ENCODE peak calls at places on chromosomes 16 and 17, in four cellular contexts. One of them, this sample, is unnamed.

GRCh38 chr17:34998205-34998604 is 17.9 kb downstream of the LIG3 start:
- DNase-seq in upper lobe of left lung: peak; percentile 78
- DNase-seq in psoas muscle: peak; percentile 68
- DNase-seq in adrenal gland: peak; percentile 68
- DNase-seq in this sample: peak; percentile 65

GRCh38 chr16:20886320-20886719 is 13.8 kb downstream of the DCUN1D3 start:
- DNase-seq in upper lobe of left lung: no peak
- DNase-seq in psoas muscle: no peak
- DNase-seq in adrenal gland: no peak
- DNase-seq in this sample: no peak

GRCh38 chr16:64700628-64701027 is 421.2 kb downstream of the CDH11 start:
- DNase-seq in upper lobe of left lung: no peak
- DNase-seq in adrenal gland: no peak
- DNase-seq in psoas muscle: no peak
- DNase-seq in this sample: no peak

GRCh38 chr16:4535627-4536108 is 2.9 kb downstream of the CDIP1 start:
- DNase-seq in psoas muscle: no peak
- DNase-seq in adrenal gland: no peak
- DNase-seq in upper lobe of left lung: no peak
- DNase-seq in this sample: no peak

GRCh38 chr16:56941092-56941491 is 9.2 kb downstream of the HERPUD1 start:
- DNase-seq in psoas muscle: no peak
- DNase-seq in adrenal gland: no peak
- DNase-seq in upper lobe of left lung: no peak
- DNase-seq in this sample: no peak

GRCh38 chr16:26735521-26735920 is 331.2 kb upstream of the C16orf82 start:
- DNase-seq in upper lobe of left lung: no peak
- DNase-seq in adrenal gland: no peak
- DNase-seq in psoas muscle: no peak
- DNase-seq in this sample: no peak

GRCh38 chr17:75808549-75808904 is 23.9 kb downstream of the UNK start:
- DNase-seq in upper lobe of left lung: no peak
- DNase-seq in psoas muscle: no peak
- DNase-seq in adrenal gland: no peak
- DNase-seq in this sample: no peak

GRCh38 chr16:27383511-27384243 is 18.3 kb upstream of the IL21R start:
- DNase-seq in upper lobe of left lung: peak; percentile 49
- DNase-seq in adrenal gland: no peak
- DNase-seq in psoas muscle: peak; percentile 55
- DNase-seq in this sample: no peak

GRCh38 chr17:34980681-34981537 is 597 bp downstream of the LIG3 start:
- DNase-seq in psoas muscle: peak; percentile 84
- DNase-seq in adrenal gland: peak; percentile 75
- DNase-seq in upper lobe of left lung: peak; percentile 86
- DNase-seq in this sample: peak; percentile 76

GRCh38 chr17:44850612-44851011 is 2.9 kb downstream of the HIGD1B start:
- DNase-seq in psoas muscle: peak; percentile 24
- DNase-seq in adrenal gland: no peak
- DNase-seq in upper lobe of left lung: no peak
- DNase-seq in this sample: no peak

GRCh38 chr17:20009302-20010098 is at the start of gene SPECC1:
- DNase-seq in upper lobe of left lung: peak; percentile 27
- DNase-seq in psoas muscle: peak; percentile 85
- DNase-seq in adrenal gland: peak; percentile 85
- DNase-seq in this sample: peak; percentile 85

GRCh38 chr17:82342361-82343079 is 9.0 kb upstream of the SECTM1 start:
- DNase-seq in upper lobe of left lung: no peak
- DNase-seq in psoas muscle: no peak
- DNase-seq in adrenal gland: no peak
- DNase-seq in this sample: no peak

GRCh38 chr16:24685539-24686432 is 43.7 kb upstream of the TNRC6A start:
- DNase-seq in psoas muscle: peak; percentile 64
- DNase-seq in adrenal gland: peak; percentile 58
- DNase-seq in upper lobe of left lung: no peak
- DNase-seq in this sample: no peak

GRCh38 chr17:28643979-28644781 is 778 bp downstream of the BLTP2 start:
- DNase-seq in upper lobe of left lung: peak; percentile 77
- DNase-seq in psoas muscle: peak; percentile 42
- DNase-seq in adrenal gland: peak; percentile 41
- DNase-seq in this sample: no peak

GRCh38 chr16:51624083-51624775 is 473.2 kb upstream of the SALL1 start:
- DNase-seq in adrenal gland: no peak
- DNase-seq in psoas muscle: no peak
- DNase-seq in upper lobe of left lung: no peak
- DNase-seq in this sample: no peak

GRCh38 chr17:33992113-33992512 is 263.0 kb upstream of the CCL2 start:
- DNase-seq in adrenal gland: no peak
- DNase-seq in psoas muscle: no peak
- DNase-seq in upper lobe of left lung: no peak
- DNase-seq in this sample: no peak

GRCh38 chr17:82062984-82063368 is 2.6 kb downstream of the DUS1L start:
- DNase-seq in psoas muscle: peak; percentile 12
- DNase-seq in upper lobe of left lung: no peak
- DNase-seq in adrenal gland: no peak
- DNase-seq in this sample: no peak

GRCh38 chr17:78176548-78177025 is 8.2 kb downstream of the SYNGR2 start:
- DNase-seq in upper lobe of left lung: peak; percentile 90
- DNase-seq in psoas muscle: peak; percentile 74
- DNase-seq in adrenal gland: peak; percentile 73
- DNase-seq in this sample: peak; percentile 75

GRCh38 chr16:88886915-88887521 is 20.6 kb upstream of the PABPN1L start:
- DNase-seq in adrenal gland: no peak
- DNase-seq in psoas muscle: peak; percentile 78
- DNase-seq in upper lobe of left lung: peak; percentile 59
- DNase-seq in this sample: no peak

GRCh38 chr17:65539867-65540266 is 21.6 kb downstream of the AXIN2 start:
- DNase-seq in upper lobe of left lung: no peak
- DNase-seq in adrenal gland: no peak
- DNase-seq in psoas muscle: no peak
- DNase-seq in this sample: no peak
- H3K27ac ChIP-seq in upper lobe of left lung: no peak overlapping the region
- H3K27ac ChIP-seq in adrenal gland: no peak overlapping the region
- H3K27ac ChIP-seq in psoas muscle: no peak overlapping the region
- H3K27ac ChIP-seq in this sample: no peak overlapping the region

DNA sequence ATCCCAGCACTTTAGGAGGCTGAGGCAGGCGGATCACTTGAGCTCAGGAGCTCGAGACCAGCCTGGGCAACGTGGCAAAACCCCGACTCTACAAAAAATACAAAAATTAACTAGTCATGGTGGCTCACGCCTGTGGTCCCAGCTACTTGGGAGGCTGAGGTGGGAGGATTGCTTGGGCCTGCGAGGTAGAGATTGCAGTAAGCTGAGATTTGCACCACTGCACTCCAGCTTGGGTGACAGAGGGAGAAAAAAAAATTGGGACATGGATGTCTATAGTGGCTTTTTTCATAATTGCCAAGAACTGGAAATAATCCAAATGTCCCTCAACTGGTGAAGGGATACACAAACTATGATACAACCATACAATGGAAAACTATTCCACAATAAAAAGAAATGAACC is 28.6 kb downstream of the OSBPL7 start:
- DNase-seq in adrenal gland: no peak
- DNase-seq in psoas muscle: no peak
- DNase-seq in upper lobe of left lung: no peak
- DNase-seq in this sample: no peak
- H3K4me1 ChIP-seq in adrenal gland: peaks cover 9% of the 10 kb centered on the region
- H3K4me1 ChIP-seq in psoas muscle: peaks cover 4% of the 10 kb centered on the region
- H3K4me1 ChIP-seq in upper lobe of left lung: peaks cover 8% of the 10 kb centered on the region
- H3K4me1 ChIP-seq in this sample: peaks cover 8% of the 10 kb centered on the region

GRCh38 chr17:79559111-79559887 is 51.6 kb downstream of the RBFOX3 start:
- DNase-seq in upper lobe of left lung: no peak
- DNase-seq in adrenal gland: no peak
- DNase-seq in psoas muscle: no peak
- DNase-seq in this sample: no peak
- H3K27me3 ChIP-seq in upper lobe of left lung: no peaks in the 10 kb centered on the region
- H3K27me3 ChIP-seq in adrenal gland: peaks cover 10% of the 10 kb centered on the region
- H3K27me3 ChIP-seq in psoas muscle: peaks cover 75% of the 10 kb centered on the region
- H3K27me3 ChIP-seq in this sample: no peaks in the 10 kb centered on the region

GRCh38 chr16:12801511-12802042 is 2.1 kb downstream of the CPPED1 start:
- DNase-seq in adrenal gland: no peak
- DNase-seq in psoas muscle: no peak
- DNase-seq in upper lobe of left lung: peak; percentile 50
- DNase-seq in this sample: peak; percentile 12

GRCh38 chr16:12798171-12798570 is 5.5 kb downstream of the CPPED1 start:
- DNase-seq in adrenal gland: no peak
- DNase-seq in psoas muscle: no peak
- DNase-seq in upper lobe of left lung: no peak
- DNase-seq in this sample: no peak

GRCh38 chr16:12800751-12801308 is 2.9 kb downstream of the CPPED1 start:
- DNase-seq in adrenal gland: no peak
- DNase-seq in upper lobe of left lung: no peak
- DNase-seq in psoas muscle: no peak
- DNase-seq in this sample: no peak

GRCh38 chr16:12796498-12796897 is 7.2 kb downstream of the CPPED1 start:
- DNase-seq in psoas muscle: no peak
- DNase-seq in adrenal gland: no peak
- DNase-seq in upper lobe of left lung: no peak
- DNase-seq in this sample: no peak

GRCh38 chr16:12798846-12799245 is 4.8 kb downstream of the CPPED1 start:
- DNase-seq in upper lobe of left lung: no peak
- DNase-seq in adrenal gland: no peak
- DNase-seq in psoas muscle: no peak
- DNase-seq in this sample: no peak
- H3K27ac ChIP-seq in upper lobe of left lung: no peak overlapping the region
- H3K27ac ChIP-seq in adrenal gland: no peak overlapping the region
- H3K27ac ChIP-seq in psoas muscle: no peak overlapping the region
- H3K27ac ChIP-seq in this sample: no peak overlapping the region

GRCh38 chr17:1197379-1197778 is 17.6 kb upstream of the ABR start:
- DNase-seq in adrenal gland: no peak
- DNase-seq in psoas muscle: peak; percentile 58
- DNase-seq in upper lobe of left lung: peak; percentile 59
- DNase-seq in this sample: no peak

GRCh38 chr17:1201132-1201702 is 21.4 kb upstream of the ABR start:
- DNase-seq in upper lobe of left lung: peak; percentile 40
- DNase-seq in psoas muscle: no peak
- DNase-seq in adrenal gland: no peak
- DNase-seq in this sample: no peak

GRCh38 chr17:1196946-1197345 is 17.2 kb upstream of the ABR start:
- DNase-seq in upper lobe of left lung: no peak
- DNase-seq in psoas muscle: no peak
- DNase-seq in adrenal gland: no peak
- DNase-seq in this sample: no peak

GRCh38 chr17:1200440-1200839 is 20.7 kb upstream of the ABR start:
- DNase-seq in upper lobe of left lung: no peak
- DNase-seq in psoas muscle: no peak
- DNase-seq in adrenal gland: no peak
- DNase-seq in this sample: no peak

GRCh38 chr17:1197781-1198490 is 18.2 kb upstream of the ABR start:
- DNase-seq in psoas muscle: peak; percentile 61
- DNase-seq in upper lobe of left lung: peak; percentile 90
- DNase-seq in adrenal gland: peak; percentile 73
- DNase-seq in this sample: no peak
- H3K4me1 ChIP-seq in psoas muscle: no peaks in the 10 kb centered on the region
- H3K4me1 ChIP-seq in upper lobe of left lung: peaks cover 17% of the 10 kb centered on the region
- H3K4me1 ChIP-seq in adrenal gland: peaks cover 5% of the 10 kb centered on the region
- H3K4me1 ChIP-seq in this sample: peaks cover 17% of the 10 kb centered on the region

GRCh38 chr16:68235105-68235881 is 634 bp downstream of the ESRP2 start:
- DNase-seq in psoas muscle: peak; percentile 30
- DNase-seq in upper lobe of left lung: no peak
- DNase-seq in adrenal gland: no peak
- DNase-seq in this sample: no peak

GRCh38 chr16:68234188-68235104 is 1.5 kb downstream of the ESRP2 start:
- DNase-seq in adrenal gland: no peak
- DNase-seq in upper lobe of left lung: peak; percentile 96
- DNase-seq in psoas muscle: no peak
- DNase-seq in this sample: no peak

GRCh38 chr16:68232335-68232734 is 3.6 kb downstream of the ESRP2 start:
- DNase-seq in upper lobe of left lung: no peak
- DNase-seq in adrenal gland: no peak
- DNase-seq in psoas muscle: no peak
- DNase-seq in this sample: no peak

GRCh38 chr16:68233085-68233834 is 2.7 kb downstream of the ESRP2 start:
- DNase-seq in adrenal gland: no peak
- DNase-seq in psoas muscle: no peak
- DNase-seq in upper lobe of left lung: no peak
- DNase-seq in this sample: no peak

GRCh38 chr16:68233835-68234187 is 2.1 kb downstream of the ESRP2 start:
- DNase-seq in upper lobe of left lung: no peak
- DNase-seq in psoas muscle: no peak
- DNase-seq in adrenal gland: no peak
- DNase-seq in this sample: no peak
- H3K27me3 ChIP-seq in upper lobe of left lung: no peaks in the 10 kb centered on the region
- H3K27me3 ChIP-seq in psoas muscle: no peaks in the 10 kb centered on the region
- H3K27me3 ChIP-seq in adrenal gland: no peaks in the 10 kb centered on the region
- H3K27me3 ChIP-seq in this sample: no peaks in the 10 kb centered on the region

DNA sequence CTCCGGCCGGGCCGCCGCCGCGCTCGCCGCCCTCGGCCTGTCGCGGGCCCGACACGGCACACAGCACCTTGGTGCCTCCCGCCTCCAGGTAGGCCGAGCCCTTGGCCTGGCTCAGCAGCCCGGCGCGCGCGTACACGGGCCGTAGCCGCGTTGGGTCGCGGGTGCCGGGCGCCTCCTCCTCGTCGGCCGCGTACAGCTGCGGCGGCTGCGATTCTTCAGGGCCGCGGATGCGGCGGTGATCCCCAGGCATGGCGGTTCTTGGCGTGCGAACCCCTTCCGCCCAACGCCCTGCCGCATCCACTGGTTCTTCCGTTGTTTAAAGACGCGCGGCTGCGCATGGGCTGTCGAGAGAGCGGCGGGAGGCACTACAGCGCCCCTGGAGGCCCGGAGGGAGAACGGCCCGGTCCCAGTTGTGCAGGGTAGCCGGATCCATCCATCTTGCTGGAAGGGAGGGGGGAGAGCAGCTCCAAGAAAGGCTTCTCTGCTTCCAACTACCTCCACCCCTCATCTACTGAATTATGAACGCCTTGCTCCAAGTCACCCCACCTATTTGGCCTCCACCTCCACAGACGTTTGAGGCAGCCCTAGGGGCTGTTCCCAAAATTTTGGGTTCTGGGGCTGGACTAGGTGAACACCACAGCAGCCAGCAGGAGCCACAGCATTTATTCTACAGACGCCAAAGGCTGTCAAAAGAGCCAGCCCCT is at the start of gene EXOSC6:
- DNase-seq in adrenal gland: peak; percentile 89
- DNase-seq in psoas muscle: peak; percentile 91
- DNase-seq in upper lobe of left lung: peak; percentile 93
- DNase-seq in this sample: peak; percentile 93
- H3K27ac ChIP-seq in adrenal gland: peak within 1 kb of the TSS; percentile 99
- H3K27ac ChIP-seq in psoas muscle: peak within 1 kb of the TSS; percentile 64
- H3K27ac ChIP-seq in upper lobe of left lung: peak within 1 kb of the TSS; percentile 87
- H3K27ac ChIP-seq in this sample: peak within 1 kb of the TSS; percentile 78